ENCODE peak calls at places on chromosomes 1 and 21, in five cellular contexts. A, X, J, L and U are unnamed samples.

GRCh38 chr21:33027401-33028185 is 1.9 kb downstream of the OLIG2 start:
- DNase-seq in A (no peak), X (peak; percentile 56), J (peak; percentile 41), L (no peak), U (no peak)

GRCh38 chr1:168392958-168393357 is 112.3 kb downstream of the TBX19 start:
- DNase-seq in A (peak; percentile 21), X (no peak), J (no peak), L (no peak), U (no peak)

GRCh38 chr1:225468270-225469020 is 40.6 kb upstream of the LBR start:
- DNase-seq in A (no peak), X (peak; percentile 41), J (no peak), L (no peak), U (no peak)

GRCh38 chr1:111228748-111229126 is 1.2 kb downstream of the CHI3L2 start:
- DNase-seq in A (no peak), X (no peak), J (no peak), L (no peak), U (no peak)

GRCh38 chr1:202860744-202861419 is 28.1 kb downstream of the RABIF start:
- DNase-seq in A (peak; percentile 18), X (peak; percentile 46), J (peak; percentile 72), L (peak; percentile 21), U (peak; percentile 62)

GRCh38 chr1:108050911-108051624 is 86.1 kb upstream of the VAV3 start:
- DNase-seq in A (peak; percentile 6), X (no peak), J (no peak), L (no peak), U (no peak)

GRCh38 chr21:38534591-38534990 is 36.3 kb upstream of the ERG start:
- DNase-seq in A (no peak), X (no peak), J (no peak), L (no peak), U (no peak)

GRCh38 chr1:27137022-27137542 is 17.8 kb downstream of the SLC9A1 start:
- DNase-seq in A (no peak), X (peak; percentile 72), J (no peak), L (peak; percentile 67), U (no peak)

GRCh38 chr1:2926447-2927055 is 94.7 kb upstream of the ACTRT2 start:
- DNase-seq in A (no peak), X (no peak), J (no peak), L (no peak), U (no peak)

GRCh38 chr1:152110365-152110859 is 4.8 kb downstream of the TCHH start:
- DNase-seq in A (peak; percentile 38), X (no peak), J (peak; percentile 57), L (peak; percentile 15), U (no peak)

GRCh38 chr1:217717959-217718358 is 86.8 kb downstream of the SPATA17 start:
- DNase-seq in A (no peak), X (no peak), J (no peak), L (no peak), U (no peak)

GRCh38 chr1:53346007-53346813 is 18.3 kb upstream of the LRP8 start:
- DNase-seq in A (no peak), X (no peak), J (no peak), L (no peak), U (peak; percentile 33)

GRCh38 chr1:27045973-27046558 is 33.4 kb upstream of the TENT5B start:
- DNase-seq in A (peak; percentile 66), X (peak; percentile 78), J (peak; percentile 85), L (peak; percentile 74), U (peak; percentile 50)

GRCh38 chr1:3912809-3913685 is 13.0 kb upstream of the C1orf174 start:
- DNase-seq in A (no peak), X (no peak), J (no peak), L (no peak), U (no peak)

GRCh38 chr1:86948212-86948611 is 33.8 kb downstream of the HS2ST1 start:
- DNase-seq in A (peak; percentile 45), X (no peak), J (no peak), L (no peak), U (no peak)

GRCh38 chr1:163068716-163069115 is 445 bp upstream of the RGS4 start:
- DNase-seq in A (peak; percentile 79), X (no peak), J (no peak), L (no peak), U (no peak)

GRCh38 chr1:17119076-17119743 is at the start of gene PADI2:
- DNase-seq in A (peak; percentile 42), X (peak; percentile 82), J (peak; percentile 83), L (peak; percentile 61), U (peak; percentile 64)

GRCh38 chr1:12604114-12604874 is 13.7 kb downstream of the DHRS3 start:
- DNase-seq in A (peak; percentile 99), X (no peak), J (no peak), L (peak; percentile 42), U (no peak)

GRCh38 chr1:167627865-167628641 is 2.0 kb upstream of the RCSD1 start:
- DNase-seq in A (no peak), X (peak; percentile 86), J (no peak), L (peak; percentile 31), U (no peak)

GRCh38 chr1:5973771-5974170 is 18.5 kb downstream of the NPHP4 start:
- DNase-seq in A (peak; percentile 10), X (no peak), J (no peak), L (no peak), U (peak; percentile 2)
- TF ChIP-seq CTCF in A (no peak), X (no peak), J (no peak), L (no peak), U (no peak)

GRCh38 chr1:68162761-68163160 is 69.6 kb downstream of the WLS start:
- DNase-seq in A (no peak), X (no peak), J (no peak), L (no peak), U (no peak)
- TF ChIP-seq CTCF in A (no peak), X (no peak), J (no peak), L (peak; percentile 26), U (no peak)

GRCh38 chr1:213669964-213670691 is 317.6 kb upstream of the PROX1 start:
- DNase-seq in A (no peak), X (no peak), J (no peak), L (no peak), U (no peak)

GRCh38 chr1:213670692-213671023 is 317.1 kb upstream of the PROX1 start:
- DNase-seq in A (no peak), X (no peak), J (no peak), L (no peak), U (no peak)

GRCh38 chr1:213666922-213667321 is 320.9 kb upstream of the PROX1 start:
- DNase-seq in A (no peak), X (no peak), J (no peak), L (no peak), U (no peak)

GRCh38 chr1:213669512-213669911 is 318.3 kb upstream of the PROX1 start:
- DNase-seq in A (no peak), X (no peak), J (no peak), L (no peak), U (no peak)

GRCh38 chr1:213666113-213666512 is 321.7 kb upstream of the PROX1 start:
- DNase-seq in A (no peak), X (no peak), J (no peak), L (no peak), U (no peak)
- TF ChIP-seq CTCF in A (no peak), X (no peak), J (no peak), L (no peak), U (no peak)

DNA sequence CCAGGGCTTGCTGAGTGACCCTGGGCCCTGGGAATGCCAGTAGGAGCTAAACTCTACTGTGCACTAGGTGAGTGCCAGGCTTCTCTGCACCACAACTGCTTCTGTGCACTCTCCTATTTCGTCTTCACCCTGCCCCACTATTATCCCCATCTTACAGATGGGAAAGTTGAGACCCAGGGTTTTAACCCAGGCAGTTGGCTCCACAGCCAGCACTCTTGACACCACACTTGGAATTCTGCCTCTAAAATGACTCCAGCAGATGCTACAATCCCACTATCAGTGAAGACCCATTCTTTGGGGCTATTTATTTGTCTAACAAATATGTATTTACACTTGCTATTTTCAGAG is 56.1 kb downstream of the FOXO6 start:
- DNase-seq in A (no peak), X (no peak), J (no peak), L (no peak), U (no peak)
- TF ChIP-seq CTCF in A (no peak), X (no peak), J (peak; percentile 35), L (peak; percentile 31), U (peak; percentile 15)

GRCh38 chr1:160168609-160169369 is 17.4 kb downstream of the ATP1A4 start:
- DNase-seq in A (no peak), X (no peak), J (no peak), L (no peak), U (no peak)
- TF ChIP-seq CTCF in A (no peak), X (no peak), J (no peak), L (no peak), U (no peak)

GRCh38 chr1:51745304-51745570 is 128.3 kb downstream of the OSBPL9 start:
- DNase-seq in A (no peak), X (no peak), J (no peak), L (no peak), U (no peak)
- TF ChIP-seq CTCF in A (no peak), X (no peak), J (no peak), L (no peak), U (no peak)